ENCODE peak calls at places on chromosomes 2 and 18, in nine cellular contexts. O, X, V, I, M, B, A, H and J are unnamed samples.
A peak's percentile ranks its signal among the peaks of the same experiment; 100 is the strongest.

GRCh38 chr2:136327162-136327852 is 209.4 kb upstream of the CXCR4 start:
- DNase-seq in M (peak; percentile 74), O (no peak), V (no peak), X (no peak), I (no peak), H (no peak), A (peak; percentile 0), B (no peak), J (no peak)

GRCh38 chr2:199370150-199370780 is 87.5 kb downstream of the SATB2 start:
- DNase-seq in M (no peak), O (no peak), H (no peak), I (no peak), X (no peak), V (no peak), A (peak; percentile 32), B (no peak), J (no peak)

GRCh38 chr2:65527451-65528240 is 95.2 kb upstream of the SPRED2 start:
- DNase-seq in A (no peak), X (no peak), I (no peak), H (no peak), V (no peak), B (no peak), M (no peak), O (no peak), J (no peak)

GRCh38 chr2:190325588-190325987 is 6.0 kb upstream of the HIBCH start:
- DNase-seq in A (no peak), B (no peak), I (no peak), M (no peak), V (no peak), H (no peak), X (no peak), O (no peak), J (no peak)

GRCh38 chr2:24359129-24359528 is 1.2 kb downstream of the ITSN2 start:
- DNase-seq in O (no peak), M (no peak), H (no peak), V (no peak), A (no peak), X (no peak), B (no peak), I (no peak), J (no peak)

GRCh38 chr2:239198221-239198620 is 202.6 kb downstream of the HDAC4 start:
- DNase-seq in A (no peak), V (no peak), X (no peak), O (no peak), I (no peak), M (no peak), B (no peak), H (no peak), J (no peak)

GRCh38 chr2:48719480-48720177 is 35.9 kb downstream of the LHCGR start:
- DNase-seq in V (no peak), M (no peak), H (no peak), I (no peak), O (peak; percentile 34), B (no peak), X (no peak), A (no peak), J (no peak)

GRCh38 chr2:41963661-41964525 is 83.9 kb upstream of the PKDCC start:
- DNase-seq in M (no peak), O (peak; percentile 52), B (no peak), V (peak; percentile 53), I (peak; percentile 31), A (no peak), H (no peak), X (no peak), J (no peak)

GRCh38 chr2:18519991-18520604 is 40.4 kb downstream of the RDH14 start:
- DNase-seq in I (no peak), H (no peak), O (peak; percentile 60), M (no peak), A (no peak), B (no peak), V (no peak), X (no peak), J (no peak)

GRCh38 chr18:59926131-59926530 is 26.3 kb downstream of the PMAIP1 start:
- DNase-seq in H (no peak), I (no peak), B (no peak), V (no peak), A (no peak), O (no peak), X (no peak), M (no peak), J (no peak)

GRCh38 chr2:27099334-27099955 is 12.9 kb downstream of the KHK start:
- DNase-seq in H (no peak), M (no peak), O (no peak), B (no peak), X (no peak), I (no peak), V (no peak), A (no peak), J (no peak)

GRCh38 chr2:67510745-67511144 is 113.6 kb downstream of the ETAA1 start:
- DNase-seq in I (no peak), M (no peak), H (no peak), B (no peak), V (no peak), X (no peak), A (no peak), O (no peak), J (no peak)

GRCh38 chr18:68840554-68841263 is 42.8 kb downstream of the CCDC102B start:
- DNase-seq in O (no peak), X (no peak), H (no peak), V (no peak), A (peak; percentile 63), I (no peak), M (no peak), B (peak; percentile 0), J (no peak)

GRCh38 chr2:199309973-199310372 is 147.8 kb downstream of the SATB2 start:
- DNase-seq in B (no peak), O (peak; percentile 55), H (no peak), X (no peak), A (no peak), M (no peak), I (peak; percentile 1), V (no peak), J (no peak)

GRCh38 chr2:147198651-147199171 is 646.1 kb upstream of the ACVR2A start:
- DNase-seq in V (no peak), B (no peak), I (no peak), A (no peak), H (no peak), O (no peak), M (no peak), X (no peak), J (no peak)

GRCh38 chr2:223027442-223027841 is 24.5 kb upstream of the KCNE4 start:
- DNase-seq in V (no peak), O (no peak), M (no peak), X (no peak), A (no peak), I (no peak), H (no peak), B (no peak), J (no peak)

GRCh38 chr2:211132586-211132985 is 576.2 kb downstream of the CPS1 start:
- DNase-seq in I (no peak), H (no peak), V (no peak), A (peak; percentile 37), O (no peak), M (no peak), B (no peak), X (no peak), J (no peak)

GRCh38 chr2:145593280-145593679 is 1073.4 kb upstream of the ZEB2 start:
- DNase-seq in A (no peak), V (no peak), O (no peak), B (no peak), I (no peak), M (no peak), X (no peak), H (no peak), J (no peak)

GRCh38 chr2:159131267-159131790 is 155.2 kb downstream of the WDSUB1 start:
- DNase-seq in M (no peak), B (no peak), I (no peak), H (no peak), A (no peak), V (no peak), O (no peak), X (no peak), J (no peak)

GRCh38 chr2:232658217-232658785 is 24.9 kb downstream of the EFHD1 start:
- DNase-seq in O (no peak), A (no peak), V (no peak), I (no peak), M (no peak), B (no peak), H (no peak), X (no peak), J (no peak)